ENCODE peak calls at places on chromosomes 13 and 19, in six cellular contexts. U, C, M, J, G and H are unnamed samples.

GRCh38 chr19:47720669-47721068 is 7.4 kb downstream of the EHD2 start:
- DNase-seq in M (no peak), G (no peak), J (no peak), U (no peak), C (no peak), H (no peak)

GRCh38 chr19:46408611-46409039 is 4.7 kb downstream of the CCDC8 start:
- DNase-seq in U (peak), M (peak), J (peak), C (no peak), G (no peak), H (peak)

GRCh38 chr13:99268822-99269221 is 10.6 kb upstream of the GPR18 start:
- DNase-seq in U (no peak), J (no peak), C (no peak), G (no peak), M (no peak), H (no peak)

GRCh38 chr13:97234742-97235141 is 12.6 kb downstream of the MBNL2 start:
- DNase-seq in J (no peak), M (no peak), U (no peak), C (no peak), G (no peak), H (no peak)

GRCh38 chr13:61095885-61096284 is 319.8 kb downstream of the PCDH20 start:
- DNase-seq in C (no peak), G (no peak), U (no peak), J (no peak), M (no peak), H (no peak)

GRCh38 chr13:26272621-26273020 is 18.7 kb downstream of the CDK8 start:
- DNase-seq in C (no peak), J (no peak), M (no peak), U (no peak), G (no peak), H (no peak)

GRCh38 chr19:535017-535835 is 3.7 kb downstream of the CDC34 start:
- DNase-seq in U (no peak), M (no peak), C (no peak), G (no peak), J (no peak), H (no peak)

GRCh38 chr19:5048091-5048726 is 79.3 kb downstream of the KDM4B start:
- DNase-seq in C (peak), J (peak), M (peak), G (peak), U (peak), H (peak)

GRCh38 chr19:3725121-3725520 is 16.9 kb downstream of the TJP3 start:
- DNase-seq in M (no peak), C (no peak), U (no peak), J (no peak), G (no peak), H (no peak)

GRCh38 chr13:47326061-47326460 is 429.2 kb upstream of the HTR2A start:
- DNase-seq in M (no peak), U (peak), G (no peak), C (no peak), J (no peak), H (no peak)

GRCh38 chr13:28753208-28753892 is 34.6 kb upstream of the SLC46A3 start:
- DNase-seq in C (no peak), U (peak), J (peak), M (peak), G (peak), H (peak)

GRCh38 chr19:45577111-45577905 is 7.3 kb downstream of the OPA3 start:
- DNase-seq in J (peak), C (no peak), G (no peak), M (no peak), U (peak), H (no peak)

GRCh38 chr19:19006213-19006612 is 27.1 kb downstream of the SUGP2 start:
- DNase-seq in C (no peak), G (no peak), M (no peak), U (peak), J (no peak), H (no peak)

GRCh38 chr13:98450495-98451167 is 126.3 kb downstream of the STK24 start:
- DNase-seq in C (no peak), U (no peak), G (no peak), J (no peak), M (peak), H (no peak)

GRCh38 chr13:57418067-57418677 is 213.4 kb upstream of the PCDH17 start:
- DNase-seq in U (no peak), M (no peak), G (no peak), J (no peak), C (no peak), H (no peak)

GRCh38 chr13:65468628-65469027 is 1761.5 kb downstream of the PCDH9 start:
- DNase-seq in G (no peak), C (no peak), M (no peak), J (no peak), U (peak), H (no peak)

GRCh38 chr19:7612282-7613274 is 16.8 kb downstream of the XAB2 start:
- DNase-seq in M (no peak), C (no peak), U (no peak), J (no peak), G (no peak), H (no peak)

GRCh38 chr19:15337202-15337601 is 4.9 kb upstream of the BRD4 start:
- DNase-seq in G (no peak), M (no peak), U (peak), J (no peak), C (no peak), H (no peak)

GRCh38 chr13:80245162-80245733 is 95.7 kb downstream of the SPRY2 start:
- DNase-seq in U (no peak), C (no peak), M (no peak), G (no peak), J (no peak), H (no peak)

GRCh38 chr19:54345938-54346386 is 7.0 kb upstream of the LILRA4 start:
- DNase-seq in U (no peak), C (no peak), G (no peak), M (no peak), J (no peak), H (no peak)

GRCh38 chr13:99932912-99933311 is 38.7 kb downstream of the ZIC5 start:
- DNase-seq in M (no peak), U (no peak), J (no peak), G (no peak), C (no peak), H (no peak)